ENCODE peak calls at places on chromosomes 2 and 18, in seven cellular contexts. M, I, H, R, Y, K and O are unnamed samples.

GRCh38 chr18:43277164-43277600 is at the start of gene SYT4:
- DNase-seq in M (peak), H (peak), Y (peak), I (peak), K (no peak), R (peak), O (peak)

GRCh38 chr2:3316456-3317276 is 61.0 kb downstream of the EIPR1 start:
- DNase-seq in K (no peak), Y (no peak), R (no peak), I (no peak), H (no peak), M (no peak), O (no peak)

GRCh38 chr2:196239622-196240587 is 68.5 kb upstream of the STK17B start:
- DNase-seq in K (peak), R (no peak), I (peak), H (peak), M (peak), Y (peak), O (peak)

GRCh38 chr18:34789768-34790344 is 79.8 kb downstream of the DTNA start:
- DNase-seq in Y (no peak), K (no peak), H (no peak), I (no peak), M (no peak), R (no peak), O (peak)

GRCh38 chr18:11260963-11261441 is 111.6 kb upstream of the PIEZO2 start:
- DNase-seq in M (no peak), I (no peak), Y (peak), R (no peak), H (peak), K (no peak), O (no peak)

GRCh38 chr2:169877406-169877805 is 50.2 kb downstream of the UBR3 start:
- DNase-seq in I (no peak), Y (peak), H (peak), R (peak), K (no peak), M (no peak), O (peak)

GRCh38 chr2:240913810-240914644 is 7.9 kb downstream of the CROCC2 start:
- DNase-seq in I (peak), K (peak), H (peak), M (peak), R (no peak), Y (peak), O (no peak)

GRCh38 chr2:121722479-121722878 is 14.2 kb downstream of the NIFK start:
- DNase-seq in K (no peak), M (no peak), I (no peak), H (no peak), R (peak), Y (peak), O (peak)